ENCODE peak calls at places on chromosomes 16 and 17, in six cellular contexts. A is HepG2, W is GM12892, E is K562, P is H1, K is GM12878. Z is an unnamed sample.

GRCh38 chr16:81752225-81752875 is 26.7 kb upstream of the PLCG2 start:
- DNase-seq in E (peak; percentile 94), K (peak; percentile 72), W (peak; percentile 59), P (no peak), A (no peak), Z (peak; percentile 59)

GRCh38 chr16:78816499-78817441 is 717.3 kb downstream of the WWOX start:
- DNase-seq in A (no peak), E (no peak), P (no peak), K (no peak), W (no peak), Z (no peak)

GRCh38 chr16:249431-249830 is 14.8 kb downstream of the FAM234A start:
- DNase-seq in K (no peak), P (no peak), E (no peak), A (no peak), W (no peak), Z (no peak)

GRCh38 chr17:4267402-4267801 is 3.6 kb upstream of the ANKFY1 start:
- DNase-seq in A (no peak), P (no peak), E (no peak), K (no peak), W (no peak), Z (no peak)

GRCh38 chr16:88347656-88348376 is 34.9 kb upstream of the ZNF469 start:
- DNase-seq in K (no peak), E (no peak), W (peak; percentile 55), A (no peak), P (no peak), Z (peak; percentile 61)

GRCh38 chr16:31488630-31489564 is 6.0 kb downstream of the SLC5A2 start:
- DNase-seq in A (no peak), E (no peak), P (no peak), K (no peak), W (no peak), Z (no peak)

GRCh38 chr17:2724783-2725164 is 13.2 kb upstream of the CLUH start:
- DNase-seq in A (no peak), K (no peak), E (peak; percentile 37), W (no peak), P (peak; percentile 77), Z (peak; percentile 69)

GRCh38 chr17:75799402-75799801 is 14.8 kb downstream of the UNK start:
- DNase-seq in A (no peak), E (no peak), P (no peak), W (no peak), K (no peak), Z (no peak)

GRCh38 chr17:36627101-36627500 is 25.7 kb downstream of the MRM1 start:
- DNase-seq in E (no peak), W (no peak), P (peak; percentile 75), A (no peak), K (no peak), Z (no peak)

GRCh38 chr17:29143894-29144293 is 36.3 kb downstream of the MYO18A start:
- DNase-seq in A (peak; percentile 69), W (no peak), E (peak; percentile 67), P (no peak), K (no peak), Z (no peak)

GRCh38 chr16:86809458-86809955 is 231.2 kb downstream of the FOXL1 start:
- DNase-seq in A (no peak), E (no peak), K (no peak), P (no peak), W (no peak), Z (no peak)

GRCh38 chr16:56356276-56357241 is 68.8 kb downstream of the AMFR start:
- DNase-seq in K (peak; percentile 46), W (peak; percentile 96), A (peak; percentile 84), E (peak; percentile 87), P (peak; percentile 82), Z (peak; percentile 95)
- TF ChIP-seq TAF1 in K (no peak), W (no peak), A (peak; percentile 48), E (no peak), P (peak; percentile 43), Z (no peak)

DNA sequence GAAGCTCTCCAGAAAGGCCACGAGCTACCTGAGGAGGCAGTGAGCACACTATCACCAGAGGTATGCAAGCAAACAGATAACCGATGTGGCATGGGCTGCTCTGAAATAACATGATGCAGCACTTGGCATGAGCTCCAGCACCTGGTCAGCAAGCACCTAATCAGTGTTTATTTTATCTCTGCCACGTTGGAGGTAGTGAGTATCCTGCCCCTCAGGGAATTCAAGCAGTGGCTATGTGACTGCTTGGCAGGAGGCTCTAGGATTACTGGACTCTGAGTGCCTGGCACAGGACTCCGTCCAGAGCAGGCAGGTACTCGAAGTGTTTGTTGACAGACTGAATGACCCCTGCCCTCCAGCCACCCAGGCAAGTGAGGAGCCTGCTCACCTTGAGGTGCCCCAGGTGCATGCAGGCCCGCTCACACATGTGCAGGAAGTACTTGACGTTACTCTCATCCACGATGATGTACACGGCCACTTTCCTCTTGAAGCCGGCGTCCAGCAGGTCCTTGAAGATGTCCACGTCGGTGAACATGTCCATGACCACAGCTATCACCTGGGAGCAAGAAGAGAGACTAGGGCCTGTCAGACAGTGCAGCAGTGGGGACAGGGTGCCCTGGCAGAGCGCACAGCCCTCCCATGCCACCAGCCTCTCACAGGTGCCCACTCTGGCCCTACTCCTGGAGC is 16.6 kb downstream of the FAM83G start:
- DNase-seq in E (no peak), A (no peak), P (no peak), W (no peak), K (no peak), Z (no peak)
- TF ChIP-seq POLR2A in E (no peak), A (no peak), P (no peak), W (no peak), K (no peak), Z (no peak)

GRCh38 chr16:69273009-69273408 is 38.1 kb upstream of the VPS4A start:
- DNase-seq in A (no peak), K (no peak), P (no peak), E (no peak), W (no peak), Z (no peak)

GRCh38 chr16:69270831-69271230 is 40.3 kb upstream of the VPS4A start:
- DNase-seq in K (no peak), W (no peak), P (no peak), A (no peak), E (no peak), Z (no peak)

GRCh38 chr16:69274699-69275235 is 36.4 kb upstream of the VPS4A start:
- DNase-seq in P (no peak), W (no peak), E (no peak), A (no peak), K (no peak), Z (no peak)

GRCh38 chr16:69276143-69277115 is 34.7 kb upstream of the VPS4A start:
- DNase-seq in E (no peak), A (no peak), P (no peak), W (no peak), K (no peak), Z (no peak)
- TF ChIP-seq POLR2AphosphoS5 in E (no peak), A (no peak), P (no peak), W (no peak), K (no peak), Z (no peak)

DNA sequence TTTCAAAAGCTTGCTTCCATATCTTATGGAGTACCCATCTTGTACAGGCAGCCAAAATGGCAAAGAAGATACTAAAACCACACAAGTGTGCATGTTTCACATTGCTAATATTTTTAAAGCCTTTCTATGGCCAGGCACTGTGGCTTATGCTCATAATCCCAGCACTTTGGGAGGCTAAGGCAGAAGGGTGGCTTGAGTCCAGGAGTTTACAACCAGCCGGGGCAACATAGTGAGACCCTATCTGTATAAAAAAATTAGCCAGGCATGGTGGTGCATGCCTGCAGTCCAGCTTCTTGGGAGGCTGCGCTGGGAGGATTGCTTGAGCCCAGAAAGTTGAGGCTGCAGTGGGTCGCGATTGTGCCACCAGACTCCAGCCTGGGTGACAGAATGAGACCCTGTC is 71.3 kb downstream of the YPEL2 start:
- DNase-seq in W (no peak), K (no peak), A (no peak), E (no peak), P (no peak), Z (no peak)
- TF ChIP-seq TAF1 in W (no peak), K (no peak), A (no peak), E (no peak), P (no peak), Z (no peak)

DNA sequence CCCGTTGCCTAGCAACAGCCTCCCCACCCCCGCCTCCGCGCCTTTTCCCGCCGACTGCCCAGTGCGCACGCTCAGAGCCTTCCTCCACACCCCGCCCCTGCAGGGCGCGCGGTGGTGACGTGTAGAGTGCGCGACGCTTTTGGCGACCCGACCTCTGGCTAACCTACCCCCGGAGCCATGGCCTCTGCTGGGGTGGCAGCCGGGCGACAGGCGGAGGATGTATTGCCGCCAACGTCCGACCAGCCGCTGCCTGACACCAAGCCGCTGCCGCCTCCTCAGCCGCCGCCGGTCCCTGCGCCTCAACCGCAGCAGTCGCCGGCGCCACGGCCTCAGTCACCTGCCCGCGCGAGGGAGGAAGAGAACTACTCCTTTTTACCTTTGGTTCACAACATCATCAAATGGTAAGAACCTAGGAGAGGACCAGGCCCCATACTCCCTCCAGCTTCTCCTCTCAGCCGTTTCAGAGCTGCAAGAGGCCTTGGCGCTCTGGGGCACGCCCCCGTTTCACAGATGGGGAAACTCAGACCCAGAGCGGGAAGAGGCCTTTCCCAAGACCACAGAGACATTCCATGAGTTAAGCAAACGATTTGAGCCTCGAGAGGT is at the start of gene MED9:
- DNase-seq in E (peak; percentile 93), A (peak; percentile 82), W (peak; percentile 98), K (peak; percentile 64), P (peak; percentile 98), Z (peak; percentile 98)
- TF ChIP-seq POLR2A in E (peak; percentile 84), A (peak; percentile 67), W (peak; percentile 77), K (peak; percentile 97), P (peak; percentile 91), Z (peak; percentile 59)

DNA sequence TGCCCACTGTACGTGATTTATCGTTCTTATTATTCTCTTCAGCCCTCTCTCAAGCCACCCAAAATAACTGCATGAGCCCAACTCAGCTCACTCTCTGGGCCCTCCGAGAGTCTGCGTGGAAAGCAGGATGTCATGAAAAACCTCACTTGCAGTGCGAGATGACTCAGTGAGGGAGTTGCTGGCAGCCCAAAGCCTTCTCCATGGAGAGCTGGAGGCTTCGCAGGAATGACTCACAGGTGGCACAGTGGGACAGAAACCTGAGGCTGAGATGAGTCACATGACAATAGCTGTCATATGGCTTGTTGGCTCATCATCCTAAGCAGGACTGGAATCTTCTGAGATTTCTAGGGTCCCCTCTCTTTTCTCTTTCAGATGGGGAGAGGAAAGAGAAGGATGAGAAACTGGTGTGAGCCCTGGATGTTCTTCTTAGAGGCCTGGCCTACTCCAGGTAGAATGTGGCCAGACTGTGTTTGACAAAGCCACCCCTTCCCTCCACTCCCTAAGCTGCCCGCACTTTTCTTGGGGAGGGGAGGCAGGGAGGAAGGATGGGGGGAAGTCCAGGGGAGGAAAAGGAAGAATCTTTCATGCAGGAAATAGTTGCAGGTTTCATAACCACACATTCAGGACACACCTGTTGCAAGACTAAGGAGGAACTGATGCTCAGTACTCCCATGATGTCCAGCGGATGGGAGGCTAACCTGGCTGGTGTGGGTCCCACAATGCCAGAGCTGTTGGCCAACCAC is 160.6 kb upstream of the RPL38 start:
- DNase-seq in K (no peak), P (no peak), W (no peak), E (peak; percentile 12), A (peak; percentile 23), Z (no peak)
- TF ChIP-seq POLR2AphosphoS5 in K (no peak), P (no peak), W (no peak), E (no peak), A (no peak), Z (no peak)

DNA sequence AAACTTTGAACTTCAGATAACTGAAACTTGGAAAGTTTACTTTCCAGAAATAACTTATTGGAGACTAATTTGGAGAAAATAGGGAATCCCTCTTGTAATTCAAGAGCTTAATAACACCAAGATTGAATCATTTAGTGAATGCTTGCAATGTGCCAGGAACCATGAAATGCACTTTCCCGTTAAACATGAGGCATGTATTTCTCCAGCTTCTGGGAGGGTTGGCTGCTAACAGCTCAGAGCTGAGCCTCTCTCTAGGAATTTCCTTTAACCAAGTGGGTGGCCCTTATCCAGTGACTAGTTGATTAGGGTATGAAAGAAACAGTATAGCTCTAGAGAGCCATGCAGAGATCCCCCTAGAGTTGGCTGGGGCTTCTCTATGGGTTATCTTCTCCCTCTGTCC is 356.4 kb upstream of the GOT2 start:
- DNase-seq in P (no peak), W (no peak), E (no peak), K (no peak), A (no peak), Z (no peak)
- TF ChIP-seq TAF1 in P (no peak), W (no peak), E (no peak), K (no peak), A (no peak), Z (no peak)